ENCODE peak calls at places on chromosomes 5 and 9, in nine cellular contexts. One of them, this sample, is unnamed.

GRCh38 chr5:173953528-173954090 is 35.4 kb upstream of the C5orf47 start:
- DNase-seq in upper lobe of right lung: no peak
- DNase-seq in prostate gland: no peak
- DNase-seq in GM23338: no peak
- DNase-seq in endodermal cell: no peak
- DNase-seq in choroid plexus epithelial cell: peak
- DNase-seq in fibroblast of lung: peak
- DNase-seq in HFF-Myc: no peak
- DNase-seq in pancreas: no peak
- DNase-seq in this sample: peak

GRCh38 chr5:139251281-139251687 is 42.3 kb upstream of the MATR3 start:
- DNase-seq in HFF-Myc: no peak
- DNase-seq in fibroblast of lung: no peak
- DNase-seq in choroid plexus epithelial cell: no peak
- DNase-seq in endodermal cell: no peak
- DNase-seq in GM23338: no peak
- DNase-seq in upper lobe of right lung: no peak
- DNase-seq in pancreas: no peak
- DNase-seq in prostate gland: no peak
- DNase-seq in this sample: no peak

GRCh38 chr9:129432671-129433154 is 188.2 kb downstream of the C9orf50 start:
- DNase-seq in fibroblast of lung: no peak
- DNase-seq in endodermal cell: no peak
- DNase-seq in prostate gland: peak
- DNase-seq in upper lobe of right lung: no peak
- DNase-seq in HFF-Myc: no peak
- DNase-seq in choroid plexus epithelial cell: no peak
- DNase-seq in GM23338: no peak
- DNase-seq in pancreas: peak
- DNase-seq in this sample: no peak

GRCh38 chr9:91298304-91298703 is 63.4 kb downstream of the AUH start:
- DNase-seq in prostate gland: no peak
- DNase-seq in GM23338: no peak
- DNase-seq in fibroblast of lung: peak
- DNase-seq in upper lobe of right lung: no peak
- DNase-seq in choroid plexus epithelial cell: peak
- DNase-seq in HFF-Myc: no peak
- DNase-seq in pancreas: no peak
- DNase-seq in endodermal cell: no peak
- DNase-seq in this sample: no peak

GRCh38 chr5:178120661-178121357 is 7.5 kb downstream of the N4BP3 start:
- DNase-seq in GM23338: peak
- DNase-seq in pancreas: peak
- DNase-seq in endodermal cell: peak
- DNase-seq in fibroblast of lung: peak
- DNase-seq in prostate gland: peak
- DNase-seq in HFF-Myc: peak
- DNase-seq in upper lobe of right lung: peak
- DNase-seq in choroid plexus epithelial cell: peak
- DNase-seq in this sample: peak

GRCh38 chr5:73523861-73524260 is 25.6 kb downstream of the BTF3 start:
- DNase-seq in GM23338: no peak
- DNase-seq in pancreas: no peak
- DNase-seq in fibroblast of lung: peak
- DNase-seq in endodermal cell: no peak
- DNase-seq in prostate gland: no peak
- DNase-seq in choroid plexus epithelial cell: no peak
- DNase-seq in upper lobe of right lung: no peak
- DNase-seq in HFF-Myc: no peak
- DNase-seq in this sample: no peak

GRCh38 chr5:61866930-61867329 is 439.1 kb upstream of the KIF2A start:
- DNase-seq in fibroblast of lung: peak
- DNase-seq in pancreas: no peak
- DNase-seq in HFF-Myc: peak
- DNase-seq in endodermal cell: no peak
- DNase-seq in choroid plexus epithelial cell: peak
- DNase-seq in GM23338: no peak
- DNase-seq in prostate gland: no peak
- DNase-seq in upper lobe of right lung: no peak
- DNase-seq in this sample: no peak

GRCh38 chr5:138974227-138975063 is 99.3 kb upstream of the LRRTM2 start:
- DNase-seq in fibroblast of lung: peak
- DNase-seq in GM23338: no peak
- DNase-seq in endodermal cell: peak
- DNase-seq in prostate gland: no peak
- DNase-seq in choroid plexus epithelial cell: peak
- DNase-seq in upper lobe of right lung: no peak
- DNase-seq in HFF-Myc: no peak
- DNase-seq in pancreas: peak
- DNase-seq in this sample: no peak

GRCh38 chr5:98787131-98787719 is 13.8 kb downstream of the RGMB start:
- DNase-seq in choroid plexus epithelial cell: no peak
- DNase-seq in pancreas: no peak
- DNase-seq in prostate gland: no peak
- DNase-seq in fibroblast of lung: no peak
- DNase-seq in upper lobe of right lung: no peak
- DNase-seq in endodermal cell: no peak
- DNase-seq in HFF-Myc: no peak
- DNase-seq in GM23338: no peak
- DNase-seq in this sample: no peak

GRCh38 chr5:112004867-112005532 is 248.0 kb upstream of the NREP start:
- DNase-seq in fibroblast of lung: peak
- DNase-seq in GM23338: no peak
- DNase-seq in upper lobe of right lung: no peak
- DNase-seq in prostate gland: no peak
- DNase-seq in HFF-Myc: peak
- DNase-seq in endodermal cell: no peak
- DNase-seq in pancreas: no peak
- DNase-seq in choroid plexus epithelial cell: peak
- DNase-seq in this sample: no peak

GRCh38 chr9:116800885-116801284 is 113.8 kb downstream of the TRIM32 start:
- DNase-seq in choroid plexus epithelial cell: no peak
- DNase-seq in prostate gland: no peak
- DNase-seq in endodermal cell: peak
- DNase-seq in fibroblast of lung: no peak
- DNase-seq in upper lobe of right lung: no peak
- DNase-seq in GM23338: peak
- DNase-seq in HFF-Myc: no peak
- DNase-seq in pancreas: no peak
- DNase-seq in this sample: no peak

GRCh38 chr5:130923543-130924159 is 241.4 kb downstream of the HINT1 start:
- DNase-seq in pancreas: no peak
- DNase-seq in prostate gland: no peak
- DNase-seq in GM23338: no peak
- DNase-seq in choroid plexus epithelial cell: no peak
- DNase-seq in fibroblast of lung: peak
- DNase-seq in upper lobe of right lung: no peak
- DNase-seq in HFF-Myc: peak
- DNase-seq in endodermal cell: peak
- DNase-seq in this sample: no peak

GRCh38 chr9:72382405-72382804 is 17.4 kb upstream of the ZFAND5 start:
- DNase-seq in pancreas: no peak
- DNase-seq in endodermal cell: no peak
- DNase-seq in prostate gland: no peak
- DNase-seq in fibroblast of lung: peak
- DNase-seq in GM23338: no peak
- DNase-seq in choroid plexus epithelial cell: peak
- DNase-seq in upper lobe of right lung: no peak
- DNase-seq in HFF-Myc: no peak
- DNase-seq in this sample: no peak

GRCh38 chr5:3190930-3191329 is 404.7 kb upstream of the IRX1 start:
- DNase-seq in fibroblast of lung: no peak
- DNase-seq in HFF-Myc: no peak
- DNase-seq in endodermal cell: no peak
- DNase-seq in choroid plexus epithelial cell: no peak
- DNase-seq in pancreas: no peak
- DNase-seq in upper lobe of right lung: no peak
- DNase-seq in GM23338: no peak
- DNase-seq in prostate gland: no peak
- DNase-seq in this sample: no peak

GRCh38 chr5:373710-374602 is 52.4 kb downstream of the AHRR start:
- DNase-seq in endodermal cell: peak
- DNase-seq in upper lobe of right lung: peak
- DNase-seq in HFF-Myc: no peak
- DNase-seq in GM23338: peak
- DNase-seq in choroid plexus epithelial cell: peak
- DNase-seq in pancreas: peak
- DNase-seq in fibroblast of lung: peak
- DNase-seq in prostate gland: peak
- DNase-seq in this sample: peak

GRCh38 chr9:114960276-114960675 is 29.9 kb upstream of the TNFSF8 start:
- DNase-seq in fibroblast of lung: no peak
- DNase-seq in GM23338: no peak
- DNase-seq in upper lobe of right lung: no peak
- DNase-seq in endodermal cell: no peak
- DNase-seq in HFF-Myc: no peak
- DNase-seq in pancreas: no peak
- DNase-seq in choroid plexus epithelial cell: no peak
- DNase-seq in prostate gland: no peak
- DNase-seq in this sample: no peak
- H3K4me3 ChIP-seq in fibroblast of lung: no peak
- H3K4me3 ChIP-seq in GM23338: no peak
- H3K4me3 ChIP-seq in upper lobe of right lung: no peak
- H3K4me3 ChIP-seq in endodermal cell: no peak
- H3K4me3 ChIP-seq in HFF-Myc: no peak
- H3K4me3 ChIP-seq in pancreas: no peak
- H3K4me3 ChIP-seq in choroid plexus epithelial cell: no peak
- H3K4me3 ChIP-seq in prostate gland: no peak
- H3K4me3 ChIP-seq in this sample: no peak

GRCh38 chr5:59040804-59041201 is 457.9 kb downstream of the RAB3C start:
- DNase-seq in choroid plexus epithelial cell: no peak
- DNase-seq in endodermal cell: no peak
- DNase-seq in GM23338: no peak
- DNase-seq in upper lobe of right lung: no peak
- DNase-seq in fibroblast of lung: no peak
- DNase-seq in HFF-Myc: no peak
- DNase-seq in prostate gland: no peak
- DNase-seq in pancreas: no peak
- DNase-seq in this sample: no peak
- H3K4me3 ChIP-seq in choroid plexus epithelial cell: no peak
- H3K4me3 ChIP-seq in endodermal cell: no peak
- H3K4me3 ChIP-seq in GM23338: no peak
- H3K4me3 ChIP-seq in upper lobe of right lung: peak
- H3K4me3 ChIP-seq in fibroblast of lung: no peak
- H3K4me3 ChIP-seq in HFF-Myc: no peak
- H3K4me3 ChIP-seq in prostate gland: no peak
- H3K4me3 ChIP-seq in pancreas: no peak
- H3K4me3 ChIP-seq in this sample: no peak

GRCh38 chr9:70049236-70049635 is 5.6 kb downstream of the MAMDC2 start:
- DNase-seq in GM23338: no peak
- DNase-seq in pancreas: no peak
- DNase-seq in endodermal cell: no peak
- DNase-seq in fibroblast of lung: peak
- DNase-seq in HFF-Myc: no peak
- DNase-seq in upper lobe of right lung: no peak
- DNase-seq in prostate gland: peak
- DNase-seq in choroid plexus epithelial cell: peak
- DNase-seq in this sample: no peak

GRCh38 chr9:70052768-70053167 is 9.1 kb downstream of the MAMDC2 start:
- DNase-seq in pancreas: peak
- DNase-seq in choroid plexus epithelial cell: no peak
- DNase-seq in HFF-Myc: no peak
- DNase-seq in fibroblast of lung: no peak
- DNase-seq in endodermal cell: no peak
- DNase-seq in upper lobe of right lung: no peak
- DNase-seq in GM23338: no peak
- DNase-seq in prostate gland: no peak
- DNase-seq in this sample: peak

GRCh38 chr9:70053864-70054263 is 10.2 kb downstream of the MAMDC2 start:
- DNase-seq in fibroblast of lung: no peak
- DNase-seq in pancreas: peak
- DNase-seq in endodermal cell: no peak
- DNase-seq in choroid plexus epithelial cell: no peak
- DNase-seq in upper lobe of right lung: no peak
- DNase-seq in HFF-Myc: no peak
- DNase-seq in prostate gland: peak
- DNase-seq in GM23338: no peak
- DNase-seq in this sample: no peak

GRCh38 chr9:70046274-70047070 is 2.8 kb downstream of the MAMDC2 start:
- DNase-seq in prostate gland: peak
- DNase-seq in upper lobe of right lung: no peak
- DNase-seq in pancreas: no peak
- DNase-seq in GM23338: no peak
- DNase-seq in endodermal cell: peak
- DNase-seq in HFF-Myc: no peak
- DNase-seq in choroid plexus epithelial cell: no peak
- DNase-seq in fibroblast of lung: no peak
- DNase-seq in this sample: no peak

DNA sequence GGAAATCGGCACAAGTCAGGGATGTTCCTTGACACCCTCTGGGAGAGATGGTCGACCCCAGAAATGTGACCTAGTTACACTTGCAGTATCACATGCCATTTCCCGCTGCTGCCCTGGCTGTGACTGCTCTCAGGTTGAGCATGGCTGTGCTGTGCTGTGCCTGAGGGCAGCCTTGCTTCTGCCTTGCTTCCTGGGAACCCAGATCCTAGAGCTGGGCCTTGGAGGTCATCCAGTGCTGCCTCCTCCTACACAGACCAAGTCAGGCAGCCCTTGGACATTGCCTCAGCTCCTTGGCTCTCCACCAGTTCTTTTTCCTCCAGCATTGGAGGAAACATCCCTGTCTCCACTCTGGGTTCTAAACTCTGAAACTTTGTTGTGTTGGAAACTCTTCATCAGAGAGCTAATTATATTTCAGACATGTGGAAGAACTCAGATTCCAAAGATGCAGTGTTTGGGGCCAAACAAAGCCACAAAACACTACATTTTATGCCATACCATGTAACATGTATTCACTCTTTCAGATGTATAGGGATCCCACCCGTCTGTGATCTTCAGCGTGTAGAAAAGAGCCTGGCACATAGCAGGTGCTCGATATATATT is 6.1 kb downstream of the MAMDC2 start:
- DNase-seq in prostate gland: no peak
- DNase-seq in endodermal cell: no peak
- DNase-seq in HFF-Myc: no peak
- DNase-seq in fibroblast of lung: peak
- DNase-seq in choroid plexus epithelial cell: peak
- DNase-seq in upper lobe of right lung: no peak
- DNase-seq in GM23338: no peak
- DNase-seq in pancreas: peak
- DNase-seq in this sample: no peak
- H3K4me3 ChIP-seq in prostate gland: no peak
- H3K4me3 ChIP-seq in endodermal cell: no peak
- H3K4me3 ChIP-seq in HFF-Myc: no peak
- H3K4me3 ChIP-seq in fibroblast of lung: no peak
- H3K4me3 ChIP-seq in choroid plexus epithelial cell: no peak
- H3K4me3 ChIP-seq in upper lobe of right lung: no peak
- H3K4me3 ChIP-seq in GM23338: no peak
- H3K4me3 ChIP-seq in pancreas: no peak
- H3K4me3 ChIP-seq in this sample: no peak

DNA sequence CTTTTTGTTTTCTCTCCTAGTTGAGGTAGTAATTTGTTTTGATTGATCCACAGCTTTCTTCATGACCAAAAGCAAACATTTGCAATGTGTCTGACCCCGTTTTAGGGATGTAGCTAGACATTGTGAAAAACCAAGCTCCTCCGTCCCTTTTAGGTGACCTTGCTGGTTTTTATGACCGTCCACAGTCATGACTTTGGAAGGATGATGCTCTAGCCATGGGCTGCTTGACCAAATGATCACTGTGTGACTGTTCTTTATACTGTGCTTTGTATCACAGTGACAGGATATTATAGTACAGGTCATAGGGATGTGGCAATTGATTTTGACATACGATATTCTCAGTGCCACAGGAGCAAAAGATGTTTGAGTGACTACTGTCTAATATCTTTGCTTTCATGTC is 54.4 kb downstream of the KCNN2 start:
- DNase-seq in upper lobe of right lung: no peak
- DNase-seq in pancreas: no peak
- DNase-seq in endodermal cell: no peak
- DNase-seq in HFF-Myc: no peak
- DNase-seq in fibroblast of lung: no peak
- DNase-seq in prostate gland: no peak
- DNase-seq in GM23338: no peak
- DNase-seq in choroid plexus epithelial cell: no peak
- DNase-seq in this sample: peak
- H3K4me3 ChIP-seq in upper lobe of right lung: no peak
- H3K4me3 ChIP-seq in pancreas: no peak
- H3K4me3 ChIP-seq in endodermal cell: no peak
- H3K4me3 ChIP-seq in HFF-Myc: no peak
- H3K4me3 ChIP-seq in fibroblast of lung: no peak
- H3K4me3 ChIP-seq in prostate gland: no peak
- H3K4me3 ChIP-seq in GM23338: no peak
- H3K4me3 ChIP-seq in choroid plexus epithelial cell: no peak
- H3K4me3 ChIP-seq in this sample: no peak